ENCODE peak calls at places on chromosome 1, in nine cellular contexts. B is glutamatergic neuron; E is LHCN-M2; T is tibial artery; K is iPS DF 6.9; Y is GM12865; A is upper lobe of right lung; I is stimulated activated CD4-positive, alpha-beta T cell treated with anti-CD3 and anti-CD28 coated beads, Interleukin-2, amount 100 ng/mL, for 48 hours; O is fibroblast of pulmonary artery. C is an unnamed sample.

GRCh38 chr1:210477328-210477924 is 148.7 kb downstream of the HHAT start:
- DNase-seq in B (no peak), E (peak), T (no peak), K (no peak), Y (no peak), A (no peak), I (no peak), O (no peak), C (no peak)

GRCh38 chr1:2991753-2992495 is 29.3 kb upstream of the ACTRT2 start:
- DNase-seq in B (no peak), E (no peak), T (peak), K (no peak), Y (no peak), A (no peak), I (no peak), O (no peak), C (no peak)

GRCh38 chr1:230965535-230965934 is 13.1 kb downstream of the TTC13 start:
- DNase-seq in B (no peak), E (no peak), T (no peak), K (no peak), Y (no peak), A (no peak), I (no peak), O (no peak), C (no peak)

GRCh38 chr1:17109897-17110554 is 9.2 kb downstream of the PADI2 start:
- DNase-seq in B (no peak), E (no peak), T (no peak), K (no peak), Y (no peak), A (no peak), I (no peak), O (no peak), C (no peak)

GRCh38 chr1:152089014-152089674 is at the start of gene TCHHL1:
- DNase-seq in B (no peak), E (no peak), T (no peak), K (no peak), Y (no peak), A (no peak), I (no peak), O (no peak), C (no peak)

GRCh38 chr1:9591669-9592509 is 3.2 kb downstream of the TMEM201 start:
- DNase-seq in B (peak), E (no peak), T (peak), K (no peak), Y (no peak), A (peak), I (no peak), O (no peak), C (no peak)

GRCh38 chr1:224433671-224434446 is 738 bp downstream of the WDR26 start:
- DNase-seq in B (peak), E (peak), T (peak), K (no peak), Y (peak), A (peak), I (no peak), O (peak), C (no peak)

GRCh38 chr1:222171005-222171404 is 376.9 kb downstream of the HHIPL2 start:
- DNase-seq in B (no peak), E (peak), T (no peak), K (no peak), Y (peak), A (no peak), I (no peak), O (peak), C (no peak)

GRCh38 chr1:183580281-183580682 is 10.0 kb downstream of the NCF2 start:
- DNase-seq in B (no peak), E (peak), T (no peak), K (peak), Y (peak), A (no peak), I (no peak), O (peak), C (no peak)

GRCh38 chr1:117267232-117267774 is 56.6 kb upstream of the VTCN1 start:
- DNase-seq in B (no peak), E (no peak), T (no peak), K (no peak), Y (no peak), A (no peak), I (no peak), O (no peak), C (no peak)

GRCh38 chr1:217528271-217528670 is 102.6 kb downstream of the GPATCH2 start:
- DNase-seq in B (no peak), E (peak), T (no peak), K (no peak), Y (no peak), A (no peak), I (no peak), O (peak), C (no peak)

GRCh38 chr1:69523032-69523431 is 44.7 kb upstream of the LRRC7 start:
- DNase-seq in B (no peak), E (peak), T (no peak), K (no peak), Y (no peak), A (no peak), I (no peak), O (peak), C (no peak)